ENCODE peak calls at places on chromosomes 3 and 15, in four cellular contexts. P is A549, B is upper lobe of left lung, F is GM12878. M is an unnamed sample.
A peak's percentile ranks its signal among the peaks of the same experiment; 100 is the strongest.

GRCh38 chr15:58334803-58335202 is 97.0 kb upstream of the LIPC start:
- ATAC-seq in B (no peak), P (no peak), F (no peak), M (no peak)

GRCh38 chr3:159001711-159002110 is 199.9 kb downstream of the MFSD1 start:
- ATAC-seq in B (no peak), F (no peak), P (no peak), M (no peak)

GRCh38 chr3:45979378-45979777 is 16.2 kb downstream of the FYCO1 start:
- ATAC-seq in P (no peak), F (peak; percentile 71), B (no peak), M (no peak)

GRCh38 chr3:159620281-159620680 is 368.4 kb upstream of the IL12A start:
- ATAC-seq in P (no peak), F (no peak), B (no peak), M (no peak)

GRCh38 chr3:128456776-128457715 is 9.6 kb downstream of the DNAJB8 start:
- ATAC-seq in B (no peak), P (no peak), F (no peak), M (no peak)

GRCh38 chr15:69457304-69458280 is 5.0 kb downstream of the RPLP1 start:
- ATAC-seq in F (no peak), P (peak; percentile 2), B (no peak), M (no peak)

GRCh38 chr3:63872135-63872924 is 8.7 kb downstream of the ATXN7 start:
- ATAC-seq in P (no peak), B (peak; percentile 56), F (peak; percentile 28), M (no peak)

GRCh38 chr3:59678042-59678707 is 628.4 kb upstream of the CFAP20DC start:
- ATAC-seq in B (peak; percentile 53), P (no peak), F (no peak), M (no peak)

GRCh38 chr3:123297627-123297899 is 95.8 kb downstream of the SEC22A start:
- ATAC-seq in B (no peak), F (no peak), P (no peak), M (no peak)

GRCh38 chr3:27454914-27455313 is 29.3 kb downstream of the SLC4A7 start:
- ATAC-seq in B (peak; percentile 45), P (no peak), F (peak; percentile 87), M (no peak)

GRCh38 chr15:74502301-74502700 is 38.7 kb upstream of the ARID3B start:
- ATAC-seq in B (no peak), F (peak; percentile 78), P (no peak), M (no peak)

GRCh38 chr3:193853511-193854219 is 260.7 kb downstream of the OPA1 start:
- ATAC-seq in F (no peak), P (no peak), B (peak; percentile 18), M (no peak)

GRCh38 chr15:27804569-27805260 is 294.4 kb downstream of the OCA2 start:
- ATAC-seq in F (no peak), B (no peak), P (no peak), M (no peak)

GRCh38 chr3:30659270-30660127 is 53.1 kb downstream of the TGFBR2 start:
- ATAC-seq in P (peak; percentile 85), F (no peak), B (peak; percentile 64), M (peak; percentile 72)

GRCh38 chr3:127531821-127532220 is 58.7 kb downstream of the TPRA1 start:
- ATAC-seq in F (no peak), B (no peak), P (no peak), M (no peak)

GRCh38 chr3:123961508-123961856 is 453 bp upstream of the CCDC14 start:
- ATAC-seq in F (no peak), P (peak; percentile 17), B (no peak), M (no peak)

GRCh38 chr15:60829416-60829815 is 350.5 kb upstream of the ICE2 start:
- ATAC-seq in F (no peak), B (peak; percentile 71), P (no peak), M (peak; percentile 64)

GRCh38 chr3:98906230-98906629 is 4.7 kb upstream of the DCBLD2 start:
- ATAC-seq in P (no peak), F (no peak), B (no peak), M (no peak)

GRCh38 chr3:192915724-192916123 is 1.9 kb downstream of the MB21D2 start:
- ATAC-seq in P (no peak), F (no peak), B (no peak), M (no peak)

GRCh38 chr15:70140031-70140542 is 42.4 kb upstream of the TLE3 start:
- ATAC-seq in B (peak; percentile 1), P (peak; percentile 9), F (peak; percentile 9), M (no peak)

GRCh38 chr3:48151807-48152427 is 36.3 kb downstream of the CDC25A start:
- ATAC-seq in F (peak; percentile 55), P (peak; percentile 63), B (peak; percentile 38), M (peak; percentile 39)

GRCh38 chr3:71218508-71218907 is 365.0 kb downstream of the FOXP1 start:
- ATAC-seq in B (no peak), P (no peak), F (no peak), M (no peak)

GRCh38 chr3:151195818-151196217 is 7.2 kb downstream of the GPR171 start:
- ATAC-seq in P (no peak), F (no peak), B (no peak), M (no peak)

GRCh38 chr3:152290374-152290773 is 21.6 kb downstream of the MBNL1 start:
- ATAC-seq in B (no peak), P (no peak), F (no peak), M (no peak)

GRCh38 chr3:123036352-123037014 is 8.9 kb upstream of the SEMA5B start:
- ATAC-seq in B (peak; percentile 86), F (no peak), P (peak; percentile 62), M (peak; percentile 85)

GRCh38 chr3:139286825-139287224 is 57.0 kb upstream of the MRPS22 start:
- ATAC-seq in F (no peak), P (no peak), B (no peak), M (no peak)

GRCh38 chr15:38843736-38844590 is 279.3 kb upstream of the RASGRP1 start:
- ATAC-seq in F (no peak), B (no peak), P (no peak), M (no peak)

GRCh38 chr3:107969994-107970896 is 120.6 kb downstream of the CD47 start:
- ATAC-seq in B (peak; percentile 46), F (no peak), P (no peak), M (peak; percentile 35)

GRCh38 chr3:128726691-128727031 is 678 bp downstream of the RAB7A start:
- ATAC-seq in F (no peak), P (peak; percentile 38), B (peak; percentile 66), M (peak; percentile 23)

GRCh38 chr15:60574801-60575631 is 96.1 kb upstream of the ICE2 start:
- ATAC-seq in P (no peak), B (no peak), F (peak; percentile 54), M (no peak)

GRCh38 chr3:28906561-28907310 is 374.1 kb upstream of the RBMS3 start:
- ATAC-seq in P (no peak), F (no peak), B (no peak), M (no peak)

GRCh38 chr15:36024066-36024465 is 478.1 kb upstream of the DPH6 start:
- ATAC-seq in B (no peak), F (no peak), P (no peak), M (no peak)

GRCh38 chr3:158918008-158918407 is 116.2 kb downstream of the MFSD1 start:
- ATAC-seq in P (peak; percentile 86), F (peak; percentile 94), B (no peak), M (no peak)

GRCh38 chr15:38002883-38003477 is 68.5 kb downstream of the TMCO5A start:
- ATAC-seq in B (peak; percentile 86), P (peak; percentile 77), F (peak; percentile 97), M (no peak)

GRCh38 chr3:172137287-172138030 is 98.1 kb downstream of the FNDC3B start:
- ATAC-seq in F (no peak), P (no peak), B (peak; percentile 49), M (peak; percentile 37)

GRCh38 chr15:83978588-83978987 is 257.0 kb upstream of the GOLGA6L4 start:
- ATAC-seq in F (no peak), P (no peak), B (no peak), M (no peak)

GRCh38 chr3:100047455-100048141 is 66.7 kb downstream of the FILIP1L start:
- ATAC-seq in P (peak; percentile 83), F (peak; percentile 93), B (peak; percentile 38), M (peak; percentile 29)

GRCh38 chr15:98413973-98414546 is 234.3 kb upstream of the IGF1R start:
- ATAC-seq in B (peak; percentile 28), P (no peak), F (no peak), M (peak; percentile 6)
- TF ChIP-seq POLR2A in B (no peak), P (no peak), F (no peak), M (no peak)

GRCh38 chr3:145776782-145777408 is 384.1 kb downstream of the PLOD2 start:
- ATAC-seq in P (peak; percentile 81), B (peak; percentile 63), F (peak; percentile 90), M (no peak)
- TF ChIP-seq CTCF in P (peak; percentile 68), B (no peak), F (peak; percentile 60), M (peak; percentile 64)

GRCh38 chr15:79066391-79067090 is 24.0 kb downstream of the RASGRF1 start:
- ATAC-seq in B (no peak), F (no peak), P (no peak), M (no peak)

GRCh38 chr15:79067969-79068368 is 22.6 kb downstream of the RASGRF1 start:
- ATAC-seq in F (no peak), B (no peak), P (no peak), M (no peak)

GRCh38 chr15:79068790-79069189 is 21.8 kb downstream of the RASGRF1 start:
- ATAC-seq in F (no peak), B (no peak), P (no peak), M (no peak)

GRCh38 chr15:79065744-79066376 is 24.7 kb downstream of the RASGRF1 start:
- ATAC-seq in B (no peak), P (no peak), F (peak; percentile 55), M (no peak)

DNA sequence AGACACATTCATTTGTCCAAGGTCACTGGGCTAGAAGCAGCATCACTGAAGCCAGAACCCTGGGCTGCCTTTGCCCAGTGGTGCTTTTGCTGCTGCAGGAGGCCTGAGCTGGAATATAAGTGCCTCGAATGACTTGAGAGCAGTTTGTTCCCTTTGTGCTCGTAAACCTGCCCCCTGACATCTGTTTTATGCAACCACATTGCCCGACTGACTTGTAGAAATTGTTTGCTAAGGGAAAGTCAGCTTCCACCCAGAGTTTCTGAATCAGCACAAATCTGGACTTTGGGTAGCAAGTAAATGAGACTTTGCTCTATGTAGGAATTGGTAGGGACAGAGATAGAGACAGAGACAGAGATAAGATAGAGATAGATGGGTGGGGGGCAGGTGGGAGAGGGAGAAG is 23.1 kb downstream of the RASGRF1 start:
- ATAC-seq in F (no peak), B (no peak), P (no peak), M (no peak)
- TF ChIP-seq EP300 in F (no peak), B (no peak), P (no peak), M (no peak)

DNA sequence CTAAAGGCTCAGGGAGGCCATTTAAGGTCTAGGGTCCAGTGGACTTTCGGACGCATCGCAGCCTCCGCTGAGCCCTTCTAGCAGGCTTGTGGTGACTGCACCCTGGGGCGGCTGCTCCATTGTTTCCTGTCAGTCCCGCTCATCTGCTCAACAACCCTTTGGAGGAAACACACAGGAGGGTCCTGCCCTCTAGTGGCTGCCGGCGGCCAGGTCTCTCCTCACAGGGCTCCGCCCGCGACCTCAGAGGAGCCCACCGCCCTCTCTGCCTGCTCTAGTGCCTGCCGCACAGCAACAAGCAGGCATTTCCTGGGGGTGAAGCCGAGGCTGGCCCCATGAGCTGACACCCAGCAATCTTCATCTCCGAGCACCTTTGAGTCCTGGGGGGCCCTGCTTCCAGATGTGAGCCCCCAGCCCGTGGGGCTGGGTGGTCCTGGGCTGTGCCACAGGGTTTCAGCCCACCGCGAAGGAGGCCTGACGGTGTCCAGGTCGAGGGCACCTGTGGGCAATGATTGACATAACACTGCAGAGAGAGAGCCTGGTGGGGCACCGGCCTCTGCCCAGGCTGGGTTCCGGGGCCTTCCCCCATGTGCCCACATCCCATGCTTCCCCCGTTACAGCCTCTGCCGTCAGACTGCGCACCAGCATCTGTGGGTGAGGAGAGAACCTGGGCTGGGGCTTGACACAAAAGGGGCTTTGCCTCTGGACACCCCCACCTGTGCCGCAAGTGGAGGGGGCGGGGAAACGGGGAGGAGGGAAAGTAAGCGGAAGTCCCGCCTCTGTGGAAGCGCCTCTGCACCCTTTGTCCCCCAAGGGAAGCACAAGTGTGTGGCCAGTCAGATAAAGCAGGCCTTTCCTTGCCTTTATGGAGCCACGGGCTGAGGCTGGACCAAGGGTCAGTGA is 27.0 kb upstream of the SFMBT1 start:
- ATAC-seq in B (peak; percentile 96), P (peak; percentile 90), F (peak; percentile 97), M (peak; percentile 91)
- TF ChIP-seq POLR2A in B (no peak), P (no peak), F (no peak), M (no peak)